ENCODE peak calls at places on chromosomes 11 and 22, in eight cellular contexts. A is psoas muscle, R is Peyer's patch, H is right atrium auricular region, P is epithelial cell of proximal tubule, U is HFF-Myc, W is RWPE1, K is PC-3. S is an unnamed sample.

GRCh38 chr11:3627291-3627690 is 14.5 kb downstream of the ART5 start:
- DNase-seq in H (no peak), K (no peak), R (no peak), W (no peak), A (peak; percentile 10), P (peak; percentile 99), U (no peak), S (no peak)

GRCh38 chr22:44365196-44365802 is 52.5 kb upstream of the SHISAL1 start:
- DNase-seq in K (no peak), H (no peak), U (no peak), W (no peak), A (peak; percentile 32), R (no peak), P (no peak), S (no peak)

GRCh38 chr11:62806611-62807121 is 1.4 kb upstream of the NXF1 start:
- DNase-seq in U (no peak), K (no peak), A (peak; percentile 71), P (no peak), R (no peak), W (no peak), H (peak; percentile 76), S (no peak)

GRCh38 chr11:11538277-11538960 is 83.4 kb downstream of the GALNT18 start:
- DNase-seq in K (no peak), H (no peak), R (no peak), U (peak; percentile 16), W (no peak), P (no peak), A (no peak), S (no peak)

GRCh38 chr11:71249301-71249700 is 3.1 kb downstream of the SHANK2 start:
- DNase-seq in P (no peak), H (no peak), U (no peak), R (no peak), K (no peak), A (no peak), W (no peak), S (no peak)

GRCh38 chr11:69333906-69334305 is 40.0 kb downstream of the MYEOV start:
- DNase-seq in A (no peak), P (no peak), R (no peak), H (no peak), K (no peak), U (no peak), W (no peak), S (no peak)

GRCh38 chr11:46895821-46896220 is 22.5 kb downstream of the LRP4 start:
- DNase-seq in R (no peak), U (no peak), P (no peak), H (no peak), A (peak; percentile 89), K (no peak), W (no peak), S (no peak)

GRCh38 chr11:84962018-84962417 is 665.1 kb downstream of the DLG2 start:
- DNase-seq in W (no peak), H (no peak), R (no peak), K (no peak), A (no peak), U (no peak), P (no peak), S (no peak)

GRCh38 chr11:88175004-88175706 is at the start of gene RAB38:
- DNase-seq in K (no peak), P (no peak), R (no peak), U (no peak), H (no peak), A (peak; percentile 60), W (peak; percentile 75), S (peak; percentile 57)

GRCh38 chr22:49723478-49724029 is 104.1 kb downstream of the BRD1 start:
- DNase-seq in A (no peak), R (no peak), P (no peak), U (no peak), H (peak; percentile 57), W (no peak), K (no peak), S (no peak)

GRCh38 chr11:77201991-77202841 is 74.2 kb downstream of the MYO7A start:
- DNase-seq in R (no peak), H (no peak), P (no peak), W (no peak), A (peak; percentile 46), K (no peak), U (no peak), S (no peak)

GRCh38 chr11:29780756-29781155 is 236.1 kb downstream of the KCNA4 start:
- DNase-seq in H (no peak), A (no peak), K (no peak), R (no peak), P (no peak), W (no peak), U (no peak), S (no peak)

GRCh38 chr11:119422505-119423416 is at the start of gene THY1:
- DNase-seq in U (no peak), P (no peak), W (no peak), R (no peak), H (no peak), A (no peak), K (no peak), S (peak; percentile 47)

GRCh38 chr11:76793391-76793811 is 10.2 kb downstream of the TSKU start:
- DNase-seq in U (no peak), K (no peak), R (no peak), A (no peak), P (no peak), H (peak; percentile 54), W (no peak), S (peak; percentile 10)

GRCh38 chr11:105000797-105001196 is 22.2 kb downstream of the CASP5 start:
- DNase-seq in P (no peak), W (no peak), A (no peak), H (no peak), U (no peak), K (no peak), R (peak; percentile 36), S (peak; percentile 28)

GRCh38 chr11:60842688-60843605 is 1.0 kb downstream of the CCDC86 start:
- DNase-seq in U (no peak), R (no peak), K (peak; percentile 37), H (no peak), W (no peak), A (peak; percentile 12), P (no peak), S (no peak)

GRCh38 chr11:27291954-27292641 is 70.9 kb downstream of the CCDC34 start:
- DNase-seq in A (no peak), U (no peak), R (no peak), W (no peak), K (no peak), H (no peak), P (no peak), S (no peak)

GRCh38 chr11:86670179-86670578 is 2.2 kb downstream of the ME3 start:
- DNase-seq in R (no peak), A (no peak), P (no peak), K (peak; percentile 42), W (no peak), U (no peak), H (no peak), S (no peak)

GRCh38 chr11:75270896-75271415 is 30.4 kb downstream of the TPBGL start:
- DNase-seq in U (no peak), H (no peak), A (peak; percentile 23), P (no peak), K (peak; percentile 63), R (no peak), W (peak; percentile 42), S (no peak)
- TF ChIP-seq CTCF in U (peak; percentile 17), H (peak; percentile 40), A (no peak), P (peak; percentile 64), K (peak; percentile 88), R (peak; percentile 44), W (peak; percentile 56), S (peak; percentile 25)

DNA sequence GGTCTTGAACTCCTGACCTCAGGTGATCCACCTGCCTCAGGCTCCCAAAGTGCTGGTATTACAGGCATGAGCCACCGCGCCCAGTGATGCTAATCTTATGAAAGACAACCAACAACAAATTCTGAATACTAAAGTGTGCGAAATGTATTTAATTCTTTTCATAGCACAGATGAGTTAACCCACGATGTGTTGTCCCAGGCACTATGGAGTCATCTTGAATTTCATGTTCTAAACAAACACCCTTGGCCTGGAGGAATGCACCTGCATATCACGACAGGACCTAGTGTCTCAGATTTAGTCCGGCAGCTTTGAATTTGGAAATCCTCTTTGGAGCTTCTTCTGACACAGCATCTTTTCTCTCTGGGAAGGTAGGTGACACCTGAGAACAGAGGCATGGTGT is 16.2 kb upstream of the VPREB1 start:
- DNase-seq in H (peak; percentile 42), R (no peak), U (no peak), P (no peak), K (no peak), W (no peak), A (no peak), S (no peak)
- TF ChIP-seq CTCF in H (no peak), R (no peak), U (no peak), P (no peak), K (no peak), W (no peak), A (no peak), S (no peak)

DNA sequence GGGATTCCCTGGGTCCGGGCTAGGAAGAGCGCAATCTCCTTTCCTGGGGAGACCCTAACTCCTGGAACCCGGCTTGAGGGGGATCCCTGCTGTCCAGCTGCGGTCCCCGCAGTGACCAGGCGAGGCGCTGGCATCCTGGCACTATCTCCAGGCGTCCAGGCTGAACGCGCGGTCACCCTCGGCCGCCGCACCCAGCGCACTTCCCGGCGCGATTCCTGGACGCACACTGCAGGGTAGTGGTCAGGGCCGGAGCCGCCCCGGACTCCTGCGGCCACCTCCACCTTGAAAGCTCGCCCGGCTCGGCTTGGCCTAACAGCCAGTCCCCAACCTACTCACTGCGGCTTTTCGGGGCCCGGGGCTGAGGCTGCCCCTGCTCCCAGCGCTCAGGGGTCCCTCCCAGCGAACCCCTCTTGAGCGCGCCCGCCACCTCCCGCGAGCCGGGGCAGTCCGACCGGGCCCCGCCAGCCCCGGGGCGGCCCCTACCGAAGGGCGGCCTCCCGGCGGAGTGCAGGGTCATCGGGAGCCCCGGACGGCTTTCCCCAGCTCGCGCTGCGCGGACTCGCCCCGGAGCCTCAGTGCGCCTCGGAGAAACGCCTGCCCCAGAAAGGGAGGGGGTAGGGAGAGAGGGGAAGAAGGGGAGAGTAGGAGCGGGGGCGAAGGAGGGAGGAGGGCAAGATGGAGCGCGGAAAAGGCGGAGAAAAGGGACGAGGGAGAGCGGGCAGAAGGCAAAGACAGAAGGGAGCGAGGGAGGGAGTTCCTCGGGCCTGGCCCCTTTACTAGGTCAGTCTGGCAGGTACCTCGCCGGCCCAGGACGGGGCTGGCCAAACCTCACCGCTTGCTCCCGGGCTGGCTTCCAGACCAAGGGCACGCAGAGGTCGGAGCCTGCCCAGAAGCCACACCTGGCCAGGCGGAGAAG is 1.0 kb downstream of the POU2AF3 start:
- DNase-seq in P (no peak), U (no peak), R (peak; percentile 31), A (peak; percentile 86), W (peak; percentile 33), H (no peak), K (peak; percentile 43), S (peak; percentile 77)
- TF ChIP-seq CTCF in P (peak; percentile 45), U (peak; percentile 39), R (peak; percentile 59), A (peak; percentile 62), W (peak; percentile 52), H (peak; percentile 63), K (peak; percentile 57), S (peak; percentile 35)

GRCh38 chr22:29353860-29354259 is 34.5 kb downstream of the AP1B1 start:
- DNase-seq in R (no peak), W (no peak), H (no peak), P (no peak), U (no peak), K (no peak), A (peak; percentile 38), S (no peak)

GRCh38 chr22:29359469-29359868 is 28.9 kb downstream of the AP1B1 start:
- DNase-seq in R (no peak), U (no peak), W (peak; percentile 11), P (no peak), H (peak; percentile 67), A (peak; percentile 85), K (peak; percentile 51), S (no peak)
- TF ChIP-seq CTCF in R (peak; percentile 26), U (peak; percentile 80), W (peak; percentile 56), P (peak; percentile 57), H (peak; percentile 75), A (peak; percentile 74), K (peak; percentile 74), S (no peak)

GRCh38 chr11:93614111-93614784 is 47.2 kb upstream of the CEP295 start:
- DNase-seq in A (no peak), P (no peak), R (no peak), W (no peak), U (no peak), H (no peak), K (no peak), S (no peak)
- TF ChIP-seq CTCF in A (no peak), P (peak; percentile 32), R (no peak), W (no peak), U (peak; percentile 21), H (no peak), K (peak; percentile 49), S (no peak)